ENCODE peak calls at places on chromosomes 3 and 15, in five cellular contexts. D, S, Z, K and F are unnamed samples.

GRCh38 chr3:30914696-30915095 is 20.2 kb upstream of the GADL1 start:
- DNase-seq in D (no peak), S (no peak), Z (no peak), K (no peak), F (no peak)

GRCh38 chr3:139657434-139657833 is 20.3 kb downstream of the NMNAT3 start:
- DNase-seq in D (no peak), S (no peak), Z (no peak), K (no peak), F (no peak)

GRCh38 chr3:58237940-58238681 is 519 bp downstream of the ABHD6 start:
- DNase-seq in D (peak), S (no peak), Z (peak), K (no peak), F (no peak)

GRCh38 chr3:48057521-48057920 is 41.3 kb upstream of the MAP4 start:
- DNase-seq in D (no peak), S (no peak), Z (no peak), K (no peak), F (no peak)

GRCh38 chr3:125163739-125164601 is 48.6 kb downstream of the SLC12A8 start:
- DNase-seq in D (no peak), S (no peak), Z (no peak), K (peak), F (no peak)

GRCh38 chr15:62051166-62051565 is 9.1 kb downstream of the VPS13C start:
- DNase-seq in D (no peak), S (no peak), Z (no peak), K (no peak), F (no peak)

GRCh38 chr15:77013786-77014136 is 18.8 kb downstream of the PSTPIP1 start:
- DNase-seq in D (no peak), S (no peak), Z (no peak), K (no peak), F (no peak)

GRCh38 chr3:90102146-90102545 is 994.7 kb downstream of the EPHA3 start:
- DNase-seq in D (no peak), S (no peak), Z (peak), K (no peak), F (no peak)

GRCh38 chr3:119145500-119146167 is at the start of gene TEX55:
- DNase-seq in D (no peak), S (peak), Z (no peak), K (peak), F (no peak)

GRCh38 chr3:7447197-7447769 is 586.4 kb downstream of the GRM7 start:
- DNase-seq in D (no peak), S (no peak), Z (no peak), K (no peak), F (no peak)

GRCh38 chr3:185867650-185868049 is 42.8 kb upstream of the IGF2BP2 start:
- DNase-seq in D (no peak), S (no peak), Z (no peak), K (no peak), F (no peak)

GRCh38 chr15:81312790-81313543 is 11.0 kb downstream of the STARD5 start:
- DNase-seq in D (peak), S (peak), Z (peak), K (peak), F (peak)

GRCh38 chr15:86915811-86916331 is 836.2 kb downstream of the AGBL1 start:
- DNase-seq in D (no peak), S (peak), Z (peak), K (peak), F (no peak)
- TF ChIP-seq CTCF in D (peak), S (peak), Z (peak), K (peak), F (no peak)

GRCh38 chr3:146375214-146375613 is 94.1 kb downstream of the PLSCR2 start:
- DNase-seq in D (no peak), S (no peak), Z (no peak), K (peak), F (no peak)
- TF ChIP-seq CTCF in D (no peak), S (no peak), Z (no peak), K (no peak), F (no peak)

GRCh38 chr15:63146684-63147083 is 10.6 kb downstream of the RPS27L start:
- DNase-seq in D (no peak), S (no peak), Z (no peak), K (peak), F (no peak)
- TF ChIP-seq CTCF in D (no peak), S (peak), Z (no peak), K (peak), F (no peak)

GRCh38 chr3:115819785-115820384 is 196.6 kb downstream of the GAP43 start:
- DNase-seq in D (peak), S (peak), Z (peak), K (peak), F (no peak)
- TF ChIP-seq CTCF in D (peak), S (peak), Z (peak), K (peak), F (peak)

GRCh38 chr3:32873491-32874130 is 55.8 kb downstream of the TRIM71 start:
- DNase-seq in D (peak), S (no peak), Z (no peak), K (no peak), F (no peak)
- TF ChIP-seq CTCF in D (no peak), S (no peak), Z (no peak), K (no peak), F (no peak)

DNA sequence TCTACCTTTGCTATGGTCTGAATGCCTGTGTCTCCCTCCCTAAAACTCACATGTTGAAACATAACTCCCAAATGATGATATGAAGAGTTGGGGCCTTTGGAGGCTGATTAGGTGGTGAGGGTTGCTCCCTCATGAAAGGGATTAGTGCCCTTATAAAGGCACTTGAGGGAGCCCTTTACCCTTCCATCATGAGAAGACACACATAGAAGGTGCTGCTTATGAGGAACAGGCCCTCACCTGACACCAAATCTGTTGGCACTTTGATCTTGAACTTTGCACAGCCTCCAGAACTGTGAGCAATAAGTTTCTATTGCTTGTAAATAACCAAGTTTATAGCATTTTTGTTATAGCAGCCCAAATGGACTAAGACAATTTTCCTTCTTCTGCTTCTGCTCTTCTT is 76.2 kb upstream of the ADAMTS9 start:
- DNase-seq in D (no peak), S (no peak), Z (no peak), K (no peak), F (no peak)
- TF ChIP-seq CTCF in D (no peak), S (no peak), Z (no peak), K (no peak), F (no peak)

GRCh38 chr3:23671901-23672589 is 133.7 kb upstream of the UBE2E1 start:
- DNase-seq in D (peak), S (no peak), Z (no peak), K (peak), F (no peak)
- TF ChIP-seq CTCF in D (no peak), S (no peak), Z (no peak), K (no peak), F (no peak)

GRCh38 chr3:87145553-87145952 is 81.6 kb upstream of the CHMP2B start:
- DNase-seq in D (no peak), S (no peak), Z (no peak), K (no peak), F (no peak)
- TF ChIP-seq CTCF in D (no peak), S (peak), Z (peak), K (peak), F (no peak)

GRCh38 chr3:168053115-168053514 is 42.6 kb downstream of the GOLIM4 start:
- DNase-seq in D (no peak), S (no peak), Z (no peak), K (no peak), F (no peak)
- TF ChIP-seq CTCF in D (no peak), S (peak), Z (peak), K (peak), F (no peak)